ENCODE peak calls at places on chromosome 6, in four cellular contexts. K, L, N and M are unnamed samples.

GRCh38 chr6:50966532-50966931 is 147.9 kb downstream of the TFAP2B start:
- DNase-seq in K (no peak), L (no peak), N (no peak), M (no peak)

GRCh38 chr6:157430834-157431233 is 49.8 kb downstream of the ZDHHC14 start:
- DNase-seq in K (no peak), L (no peak), N (no peak), M (no peak)

GRCh38 chr6:7106752-7107577 is 796 bp upstream of the RREB1 start:
- DNase-seq in K (no peak), L (no peak), N (peak; percentile 52), M (peak; percentile 52)

GRCh38 chr6:36856277-36856676 is 17.0 kb upstream of the CPNE5 start:
- DNase-seq in K (peak; percentile 61), L (no peak), N (no peak), M (no peak)

GRCh38 chr6:66328181-66328580 is 621.2 kb upstream of the EYS start:
- DNase-seq in K (no peak), L (peak; percentile 84), N (no peak), M (no peak)

GRCh38 chr6:11930240-11930639 is 81.9 kb upstream of the HIVEP1 start:
- DNase-seq in K (no peak), L (no peak), N (no peak), M (no peak)

GRCh38 chr6:447381-448165 is 56.0 kb downstream of the IRF4 start:
- DNase-seq in K (no peak), L (no peak), N (no peak), M (peak; percentile 28)

GRCh38 chr6:68054776-68055175 is 580.3 kb upstream of the ADGRB3 start:
- DNase-seq in K (no peak), L (no peak), N (no peak), M (no peak)

GRCh38 chr6:108074057-108074358 is 533 bp downstream of the OSTM1 start:
- DNase-seq in K (peak; percentile 71), L (no peak), N (no peak), M (no peak)

GRCh38 chr6:54892831-54893230 is 46.3 kb downstream of the FAM83B start:
- DNase-seq in K (no peak), L (peak; percentile 96), N (no peak), M (no peak)